ENCODE peak calls at places on chromosomes 13 and 19, in seven cellular contexts. E, S, X, K, J, N and L are unnamed samples.

GRCh38 chr13:88097541-88097940 is 426.4 kb downstream of the SLITRK5 start:
- DNase-seq in E (no peak), S (no peak), X (no peak), K (no peak), J (no peak), N (no peak), L (no peak)

GRCh38 chr19:39360599-39360998 is 18.4 kb downstream of the SAMD4B start:
- DNase-seq in E (no peak), S (no peak), X (no peak), K (no peak), J (no peak), N (no peak), L (no peak)

GRCh38 chr13:43237616-43238015 is 214.2 kb downstream of the DNAJC15 start:
- DNase-seq in E (no peak), S (no peak), X (no peak), K (no peak), J (no peak), N (no peak), L (no peak)

GRCh38 chr19:1130801-1131717 is 27.3 kb downstream of the GPX4 start:
- DNase-seq in E (no peak), S (no peak), X (no peak), K (peak; percentile 47), J (no peak), N (no peak), L (no peak)

GRCh38 chr19:56864443-56865125 is 24.1 kb upstream of the PEG3 start:
- DNase-seq in E (no peak), S (no peak), X (no peak), K (no peak), J (no peak), N (peak; percentile 41), L (no peak)

GRCh38 chr19:40245506-40246128 is 19.1 kb upstream of the CCNP start:
- DNase-seq in E (no peak), S (no peak), X (no peak), K (no peak), J (no peak), N (no peak), L (no peak)

GRCh38 chr13:113730145-113730750 is 28.8 kb upstream of the TMEM255B start:
- DNase-seq in E (no peak), S (no peak), X (no peak), K (no peak), J (no peak), N (no peak), L (no peak)

GRCh38 chr13:111187879-111188643 is 73.0 kb downstream of the ARHGEF7 start:
- DNase-seq in E (no peak), S (peak; percentile 67), X (no peak), K (peak; percentile 30), J (peak; percentile 43), N (peak; percentile 48), L (no peak)

GRCh38 chr19:6736917-6737283 is 480 bp downstream of the GPR108 start:
- DNase-seq in E (no peak), S (no peak), X (no peak), K (no peak), J (no peak), N (no peak), L (no peak)

GRCh38 chr13:20411638-20412342 is 113.9 kb downstream of the CRYL1 start:
- DNase-seq in E (no peak), S (no peak), X (no peak), K (no peak), J (no peak), N (no peak), L (no peak)

GRCh38 chr13:106213028-106213427 is 322.4 kb downstream of the EFNB2 start:
- DNase-seq in E (peak; percentile 27), S (no peak), X (no peak), K (no peak), J (no peak), N (no peak), L (no peak)

GRCh38 chr13:44929691-44930090 is 59.6 kb downstream of the NUFIP1 start:
- DNase-seq in E (no peak), S (no peak), X (no peak), K (no peak), J (no peak), N (no peak), L (no peak)

GRCh38 chr13:23323946-23324709 is 109.4 kb downstream of the SACS start:
- DNase-seq in E (no peak), S (peak; percentile 32), X (no peak), K (no peak), J (no peak), N (peak; percentile 3), L (no peak)

GRCh38 chr19:30090476-30090875 is 148.4 kb downstream of the URI1 start:
- DNase-seq in E (no peak), S (no peak), X (no peak), K (no peak), J (no peak), N (no peak), L (no peak)

GRCh38 chr13:24982333-24982999 is 113.5 kb upstream of the PABPC3 start:
- DNase-seq in E (no peak), S (no peak), X (no peak), K (no peak), J (no peak), N (no peak), L (no peak)

GRCh38 chr19:49552749-49553148 is 24.9 kb downstream of the RCN3 start:
- DNase-seq in E (no peak), S (no peak), X (no peak), K (no peak), J (no peak), N (no peak), L (no peak)

GRCh38 chr19:46367434-46367833 is 20.5 kb downstream of the PPP5C start:
- DNase-seq in E (no peak), S (no peak), X (no peak), K (no peak), J (no peak), N (no peak), L (no peak)

DNA sequence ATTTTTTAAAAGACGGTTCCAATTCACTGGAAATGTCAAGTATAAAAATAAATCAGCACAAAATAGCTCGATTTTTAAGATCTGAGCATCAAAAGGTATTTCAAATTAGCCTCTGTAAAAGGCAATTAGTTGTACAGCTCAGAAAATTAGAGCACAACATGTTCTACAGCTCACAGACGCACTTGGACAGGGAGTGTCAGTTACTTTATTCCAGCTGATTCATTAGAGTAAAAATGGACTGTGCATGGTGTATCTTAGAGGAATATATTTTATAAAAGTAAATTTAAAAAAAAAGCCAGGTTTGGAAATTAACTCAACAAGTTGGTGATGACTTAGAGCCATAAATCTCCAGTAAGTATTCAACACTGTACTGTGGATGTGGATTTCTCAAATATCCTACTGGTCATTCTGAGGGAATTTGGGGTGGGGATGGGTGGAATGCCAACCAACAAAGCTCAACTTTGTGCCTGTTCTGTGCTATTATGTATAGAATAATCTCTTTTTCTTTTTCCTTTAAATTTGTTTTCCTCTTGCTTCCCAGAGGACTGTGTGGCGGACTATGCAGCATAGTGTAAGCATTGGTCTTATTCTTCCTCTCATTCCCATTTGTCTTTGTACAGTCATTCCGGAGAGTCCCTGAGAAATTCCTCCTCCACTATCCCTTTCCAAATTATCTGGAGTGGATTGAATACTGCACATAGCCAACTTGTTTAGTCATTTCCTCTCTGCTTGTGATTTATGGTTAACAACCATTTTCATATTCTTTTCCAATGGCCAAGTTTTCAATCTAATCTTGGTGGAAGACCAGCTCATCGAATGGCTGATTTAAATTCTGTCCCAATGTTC is 169.3 kb downstream of the DCT start:
- DNase-seq in E (no peak), S (peak; percentile 96), X (no peak), K (peak; percentile 92), J (no peak), N (no peak), L (no peak)
- H3K27ac ChIP-seq in E (no peak overlapping the region), S (peak overlapping the region; percentile 37), X (no peak overlapping the region), K (peak overlapping the region; percentile 94), J (peak overlapping the region; percentile 11), N (no peak overlapping the region), L (no peak overlapping the region)

GRCh38 chr13:76865109-76865508 is 21.1 kb downstream of the KCTD12 start:
- DNase-seq in E (no peak), S (no peak), X (no peak), K (no peak), J (no peak), N (no peak), L (no peak)

GRCh38 chr13:76861859-76862258 is 24.3 kb downstream of the KCTD12 start:
- DNase-seq in E (no peak), S (no peak), X (no peak), K (no peak), J (no peak), N (peak; percentile 75), L (no peak)

GRCh38 chr13:76864259-76864658 is 21.9 kb downstream of the KCTD12 start:
- DNase-seq in E (no peak), S (no peak), X (no peak), K (no peak), J (no peak), N (no peak), L (no peak)

GRCh38 chr13:76863022-76863421 is 23.2 kb downstream of the KCTD12 start:
- DNase-seq in E (no peak), S (no peak), X (no peak), K (no peak), J (no peak), N (no peak), L (no peak)

DNA sequence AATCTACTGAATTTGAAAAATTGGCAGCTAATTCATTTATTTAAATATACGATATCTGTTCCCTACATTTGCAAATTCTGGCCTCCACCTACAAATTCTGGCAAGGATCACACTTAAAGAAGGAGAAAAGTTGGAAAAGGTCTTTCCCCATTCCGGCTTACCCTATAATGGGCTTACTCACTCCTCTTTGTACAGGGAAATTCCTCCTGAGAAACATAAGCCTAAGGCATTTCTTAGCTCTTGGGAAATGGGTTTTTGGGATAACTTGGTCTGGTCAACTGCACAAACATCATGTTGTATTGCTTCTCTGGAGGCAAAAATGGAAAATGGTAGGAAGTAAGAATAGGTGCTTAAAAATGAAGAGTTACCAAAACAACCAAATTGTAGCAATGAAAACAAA is 25.5 kb downstream of the KCTD12 start:
- DNase-seq in E (no peak), S (no peak), X (no peak), K (no peak), J (peak; percentile 35), N (no peak), L (no peak)
- H2AK5ac ChIP-seq in E (no peak overlapping the region), S (no peak overlapping the region), X (no peak overlapping the region), K (no peak overlapping the region), J (no peak overlapping the region), N (no peak overlapping the region), L (no peak overlapping the region)

DNA sequence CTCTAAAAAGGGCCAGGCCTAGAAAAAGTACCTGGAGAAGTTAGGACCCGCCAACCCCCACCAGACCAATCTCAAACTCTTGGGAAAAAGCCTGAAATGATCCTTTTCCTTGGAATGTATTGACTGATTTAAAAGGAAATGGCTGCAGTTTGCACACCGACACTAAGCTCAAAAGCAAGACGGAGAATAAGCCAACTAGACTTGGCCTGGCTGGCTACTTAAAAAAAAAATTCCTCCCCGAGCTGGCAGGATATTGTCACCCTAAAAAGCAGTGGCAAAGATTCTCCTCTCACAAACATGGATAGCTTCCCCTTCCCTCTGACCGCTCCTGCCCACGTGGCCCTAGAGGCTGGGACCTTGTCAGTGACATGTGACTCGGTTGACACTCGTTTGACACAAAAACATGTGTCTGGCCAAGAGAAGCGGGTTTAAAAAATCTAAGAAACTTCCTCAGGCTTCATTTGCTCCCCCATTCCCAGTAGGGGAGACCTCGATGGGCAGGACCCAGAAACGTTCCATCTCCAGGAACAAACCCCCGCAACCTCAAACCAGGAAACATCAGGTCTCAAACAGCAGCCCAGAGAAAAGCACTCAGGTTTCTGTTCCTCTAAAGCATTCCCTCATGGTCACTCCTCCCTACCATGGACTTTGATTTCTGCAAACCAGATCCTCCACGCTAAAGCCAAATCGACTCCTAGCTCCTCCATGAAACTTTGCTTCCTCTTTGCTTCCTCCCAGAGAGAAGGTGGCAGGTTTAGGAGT is 1.3 kb downstream of the RFX1 start:
- DNase-seq in E (no peak), S (no peak), X (no peak), K (no peak), J (no peak), N (no peak), L (no peak)
- H3K23ac ChIP-seq in E (no peak overlapping the region), S (peak overlapping the region; percentile 40), X (no peak overlapping the region), K (no peak overlapping the region), J (no peak overlapping the region), N (no peak overlapping the region), L (no peak overlapping the region)

GRCh38 chr13:83621765-83622421 is 260.4 kb downstream of the SLITRK1 start:
- DNase-seq in E (no peak), S (no peak), X (no peak), K (no peak), J (no peak), N (no peak), L (no peak)
- H3K27ac ChIP-seq in E (no peak overlapping the region), S (no peak overlapping the region), X (no peak overlapping the region), K (no peak overlapping the region), J (no peak overlapping the region), N (no peak overlapping the region), L (no peak overlapping the region)